ENCODE peak calls at places on chromosomes 5 and 9, in ten cellular contexts. One of them, this sample, is unnamed. For H3K4me1, the result is how much of the 10 kb centered on the place peaks cover.

GRCh38 chr9:133993635-133994253 is 1.6 kb upstream of the VAV2 start:
- ATAC-seq in left lung: no peak
- ATAC-seq in HepG2: no peak
- ATAC-seq in foreskin keratinocyte: no peak
- ATAC-seq in heart left ventricle: peak
- ATAC-seq in psoas muscle: no peak
- ATAC-seq in Panc1: no peak
- ATAC-seq in right cardiac atrium: no peak
- ATAC-seq in pancreas: no peak
- ATAC-seq in PC-3: no peak
- ATAC-seq in this sample: no peak

GRCh38 chr9:27412963-27413362 is 111.1 kb upstream of the IFNK start:
- ATAC-seq in heart left ventricle: no peak
- ATAC-seq in HepG2: no peak
- ATAC-seq in foreskin keratinocyte: no peak
- ATAC-seq in PC-3: no peak
- ATAC-seq in right cardiac atrium: peak
- ATAC-seq in Panc1: no peak
- ATAC-seq in psoas muscle: peak
- ATAC-seq in pancreas: no peak
- ATAC-seq in left lung: no peak
- ATAC-seq in this sample: no peak

GRCh38 chr5:160769264-160769663 is 82.7 kb downstream of the ATP10B start:
- ATAC-seq in right cardiac atrium: no peak
- ATAC-seq in HepG2: no peak
- ATAC-seq in heart left ventricle: no peak
- ATAC-seq in PC-3: no peak
- ATAC-seq in foreskin keratinocyte: no peak
- ATAC-seq in Panc1: no peak
- ATAC-seq in psoas muscle: no peak
- ATAC-seq in pancreas: no peak
- ATAC-seq in left lung: no peak
- ATAC-seq in this sample: no peak

GRCh38 chr9:16450578-16450977 is 419.9 kb downstream of the BNC2 start:
- ATAC-seq in left lung: no peak
- ATAC-seq in heart left ventricle: no peak
- ATAC-seq in psoas muscle: no peak
- ATAC-seq in right cardiac atrium: no peak
- ATAC-seq in PC-3: no peak
- ATAC-seq in Panc1: no peak
- ATAC-seq in foreskin keratinocyte: no peak
- ATAC-seq in HepG2: no peak
- ATAC-seq in pancreas: no peak
- ATAC-seq in this sample: no peak

GRCh38 chr9:123541441-123541840 is 185.4 kb downstream of the CRB2 start:
- ATAC-seq in HepG2: no peak
- ATAC-seq in PC-3: no peak
- ATAC-seq in pancreas: no peak
- ATAC-seq in left lung: no peak
- ATAC-seq in heart left ventricle: peak
- ATAC-seq in foreskin keratinocyte: no peak
- ATAC-seq in right cardiac atrium: peak
- ATAC-seq in Panc1: no peak
- ATAC-seq in psoas muscle: no peak
- ATAC-seq in this sample: no peak

GRCh38 chr5:61450170-61450815 is 118.2 kb downstream of the ZSWIM6 start:
- ATAC-seq in HepG2: no peak
- ATAC-seq in right cardiac atrium: peak
- ATAC-seq in foreskin keratinocyte: peak
- ATAC-seq in PC-3: peak
- ATAC-seq in pancreas: peak
- ATAC-seq in left lung: peak
- ATAC-seq in Panc1: peak
- ATAC-seq in heart left ventricle: no peak
- ATAC-seq in psoas muscle: peak
- ATAC-seq in this sample: peak

GRCh38 chr5:104178066-104178465 is 615.5 kb upstream of the NUDT12 start:
- ATAC-seq in HepG2: no peak
- ATAC-seq in pancreas: no peak
- ATAC-seq in right cardiac atrium: no peak
- ATAC-seq in heart left ventricle: no peak
- ATAC-seq in left lung: no peak
- ATAC-seq in foreskin keratinocyte: no peak
- ATAC-seq in Panc1: no peak
- ATAC-seq in PC-3: no peak
- ATAC-seq in psoas muscle: no peak
- ATAC-seq in this sample: no peak

GRCh38 chr9:116133163-116133562 is 20.4 kb upstream of the PAPPA start:
- ATAC-seq in HepG2: no peak
- ATAC-seq in heart left ventricle: no peak
- ATAC-seq in left lung: no peak
- ATAC-seq in pancreas: no peak
- ATAC-seq in psoas muscle: no peak
- ATAC-seq in PC-3: peak
- ATAC-seq in right cardiac atrium: no peak
- ATAC-seq in Panc1: no peak
- ATAC-seq in foreskin keratinocyte: no peak
- ATAC-seq in this sample: no peak

GRCh38 chr9:13330396-13331004 is 51.0 kb upstream of the MPDZ start:
- ATAC-seq in heart left ventricle: peak
- ATAC-seq in HepG2: no peak
- ATAC-seq in PC-3: no peak
- ATAC-seq in left lung: peak
- ATAC-seq in pancreas: peak
- ATAC-seq in right cardiac atrium: peak
- ATAC-seq in foreskin keratinocyte: no peak
- ATAC-seq in Panc1: no peak
- ATAC-seq in psoas muscle: no peak
- ATAC-seq in this sample: peak

GRCh38 chr9:74413876-74414275 is 83.3 kb upstream of the RORB start:
- ATAC-seq in HepG2: no peak
- ATAC-seq in foreskin keratinocyte: no peak
- ATAC-seq in psoas muscle: no peak
- ATAC-seq in left lung: no peak
- ATAC-seq in heart left ventricle: no peak
- ATAC-seq in PC-3: no peak
- ATAC-seq in Panc1: no peak
- ATAC-seq in right cardiac atrium: no peak
- ATAC-seq in pancreas: no peak
- ATAC-seq in this sample: no peak

GRCh38 chr9:96038914-96039313 is 163.4 kb downstream of the ERCC6L2 start:
- ATAC-seq in Panc1: no peak
- ATAC-seq in left lung: no peak
- ATAC-seq in HepG2: no peak
- ATAC-seq in foreskin keratinocyte: no peak
- ATAC-seq in heart left ventricle: no peak
- ATAC-seq in PC-3: no peak
- ATAC-seq in psoas muscle: no peak
- ATAC-seq in pancreas: no peak
- ATAC-seq in right cardiac atrium: no peak
- ATAC-seq in this sample: no peak

GRCh38 chr5:119289413-119289812 is 66.4 kb upstream of the TNFAIP8 start:
- ATAC-seq in PC-3: no peak
- ATAC-seq in heart left ventricle: no peak
- ATAC-seq in right cardiac atrium: no peak
- ATAC-seq in foreskin keratinocyte: no peak
- ATAC-seq in left lung: no peak
- ATAC-seq in pancreas: peak
- ATAC-seq in HepG2: no peak
- ATAC-seq in Panc1: no peak
- ATAC-seq in psoas muscle: no peak
- ATAC-seq in this sample: no peak
- H3K4me1 ChIP-seq in PC-3: under half
- H3K4me1 ChIP-seq in heart left ventricle: under half
- H3K4me1 ChIP-seq in right cardiac atrium: under half
- H3K4me1 ChIP-seq in foreskin keratinocyte: under half
- H3K4me1 ChIP-seq in left lung: half or more
- H3K4me1 ChIP-seq in pancreas: under half
- H3K4me1 ChIP-seq in HepG2: under half
- H3K4me1 ChIP-seq in Panc1: under half
- H3K4me1 ChIP-seq in psoas muscle: under half
- H3K4me1 ChIP-seq in this sample: under half

GRCh38 chr5:82376833-82377232 is 98.7 kb upstream of the RPS23 start:
- ATAC-seq in pancreas: no peak
- ATAC-seq in left lung: no peak
- ATAC-seq in right cardiac atrium: no peak
- ATAC-seq in foreskin keratinocyte: no peak
- ATAC-seq in heart left ventricle: no peak
- ATAC-seq in HepG2: no peak
- ATAC-seq in PC-3: no peak
- ATAC-seq in Panc1: no peak
- ATAC-seq in psoas muscle: no peak
- ATAC-seq in this sample: no peak

GRCh38 chr5:82375488-82376294 is 97.5 kb upstream of the RPS23 start:
- ATAC-seq in PC-3: no peak
- ATAC-seq in left lung: peak
- ATAC-seq in pancreas: peak
- ATAC-seq in heart left ventricle: no peak
- ATAC-seq in right cardiac atrium: peak
- ATAC-seq in psoas muscle: no peak
- ATAC-seq in foreskin keratinocyte: no peak
- ATAC-seq in Panc1: no peak
- ATAC-seq in HepG2: peak
- ATAC-seq in this sample: no peak

GRCh38 chr5:82376309-82376708 is 98.2 kb upstream of the RPS23 start:
- ATAC-seq in PC-3: no peak
- ATAC-seq in left lung: peak
- ATAC-seq in psoas muscle: no peak
- ATAC-seq in heart left ventricle: no peak
- ATAC-seq in HepG2: no peak
- ATAC-seq in right cardiac atrium: no peak
- ATAC-seq in foreskin keratinocyte: no peak
- ATAC-seq in Panc1: no peak
- ATAC-seq in pancreas: no peak
- ATAC-seq in this sample: no peak

GRCh38 chr5:82374637-82375036 is 96.5 kb upstream of the RPS23 start:
- ATAC-seq in heart left ventricle: no peak
- ATAC-seq in PC-3: no peak
- ATAC-seq in right cardiac atrium: no peak
- ATAC-seq in foreskin keratinocyte: no peak
- ATAC-seq in left lung: no peak
- ATAC-seq in psoas muscle: no peak
- ATAC-seq in HepG2: no peak
- ATAC-seq in Panc1: no peak
- ATAC-seq in pancreas: no peak
- ATAC-seq in this sample: no peak
- H3K4me1 ChIP-seq in heart left ventricle: under half
- H3K4me1 ChIP-seq in PC-3: under half
- H3K4me1 ChIP-seq in right cardiac atrium: under half
- H3K4me1 ChIP-seq in foreskin keratinocyte: under half
- H3K4me1 ChIP-seq in left lung: under half
- H3K4me1 ChIP-seq in psoas muscle: under half
- H3K4me1 ChIP-seq in HepG2: under half
- H3K4me1 ChIP-seq in Panc1: under half
- H3K4me1 ChIP-seq in pancreas: under half
- H3K4me1 ChIP-seq in this sample: under half

GRCh38 chr5:88827997-88828396 is 55.0 kb downstream of the MEF2C start:
- ATAC-seq in PC-3: no peak
- ATAC-seq in heart left ventricle: no peak
- ATAC-seq in left lung: no peak
- ATAC-seq in foreskin keratinocyte: no peak
- ATAC-seq in right cardiac atrium: no peak
- ATAC-seq in Panc1: no peak
- ATAC-seq in pancreas: no peak
- ATAC-seq in HepG2: no peak
- ATAC-seq in psoas muscle: no peak
- ATAC-seq in this sample: no peak

GRCh38 chr5:88830567-88830966 is 52.4 kb downstream of the MEF2C start:
- ATAC-seq in PC-3: no peak
- ATAC-seq in pancreas: no peak
- ATAC-seq in psoas muscle: no peak
- ATAC-seq in Panc1: no peak
- ATAC-seq in HepG2: no peak
- ATAC-seq in left lung: no peak
- ATAC-seq in right cardiac atrium: no peak
- ATAC-seq in foreskin keratinocyte: no peak
- ATAC-seq in heart left ventricle: no peak
- ATAC-seq in this sample: no peak

GRCh38 chr5:88826959-88827585 is 55.9 kb downstream of the MEF2C start:
- ATAC-seq in left lung: peak
- ATAC-seq in foreskin keratinocyte: no peak
- ATAC-seq in psoas muscle: peak
- ATAC-seq in PC-3: peak
- ATAC-seq in pancreas: peak
- ATAC-seq in right cardiac atrium: peak
- ATAC-seq in HepG2: no peak
- ATAC-seq in heart left ventricle: peak
- ATAC-seq in Panc1: peak
- ATAC-seq in this sample: peak

GRCh38 chr5:88829773-88830172 is 53.2 kb downstream of the MEF2C start:
- ATAC-seq in HepG2: no peak
- ATAC-seq in psoas muscle: no peak
- ATAC-seq in foreskin keratinocyte: no peak
- ATAC-seq in right cardiac atrium: no peak
- ATAC-seq in PC-3: no peak
- ATAC-seq in heart left ventricle: no peak
- ATAC-seq in left lung: no peak
- ATAC-seq in pancreas: no peak
- ATAC-seq in Panc1: no peak
- ATAC-seq in this sample: no peak

GRCh38 chr5:88829053-88829452 is 53.9 kb downstream of the MEF2C start:
- ATAC-seq in left lung: peak
- ATAC-seq in foreskin keratinocyte: no peak
- ATAC-seq in HepG2: no peak
- ATAC-seq in heart left ventricle: no peak
- ATAC-seq in PC-3: no peak
- ATAC-seq in right cardiac atrium: peak
- ATAC-seq in Panc1: peak
- ATAC-seq in psoas muscle: peak
- ATAC-seq in pancreas: no peak
- ATAC-seq in this sample: peak
- H3K4me1 ChIP-seq in left lung: half or more
- H3K4me1 ChIP-seq in foreskin keratinocyte: under half
- H3K4me1 ChIP-seq in HepG2: under half
- H3K4me1 ChIP-seq in heart left ventricle: half or more
- H3K4me1 ChIP-seq in PC-3: under half
- H3K4me1 ChIP-seq in right cardiac atrium: under half
- H3K4me1 ChIP-seq in Panc1: under half
- H3K4me1 ChIP-seq in psoas muscle: half or more
- H3K4me1 ChIP-seq in pancreas: under half
- H3K4me1 ChIP-seq in this sample: under half

DNA sequence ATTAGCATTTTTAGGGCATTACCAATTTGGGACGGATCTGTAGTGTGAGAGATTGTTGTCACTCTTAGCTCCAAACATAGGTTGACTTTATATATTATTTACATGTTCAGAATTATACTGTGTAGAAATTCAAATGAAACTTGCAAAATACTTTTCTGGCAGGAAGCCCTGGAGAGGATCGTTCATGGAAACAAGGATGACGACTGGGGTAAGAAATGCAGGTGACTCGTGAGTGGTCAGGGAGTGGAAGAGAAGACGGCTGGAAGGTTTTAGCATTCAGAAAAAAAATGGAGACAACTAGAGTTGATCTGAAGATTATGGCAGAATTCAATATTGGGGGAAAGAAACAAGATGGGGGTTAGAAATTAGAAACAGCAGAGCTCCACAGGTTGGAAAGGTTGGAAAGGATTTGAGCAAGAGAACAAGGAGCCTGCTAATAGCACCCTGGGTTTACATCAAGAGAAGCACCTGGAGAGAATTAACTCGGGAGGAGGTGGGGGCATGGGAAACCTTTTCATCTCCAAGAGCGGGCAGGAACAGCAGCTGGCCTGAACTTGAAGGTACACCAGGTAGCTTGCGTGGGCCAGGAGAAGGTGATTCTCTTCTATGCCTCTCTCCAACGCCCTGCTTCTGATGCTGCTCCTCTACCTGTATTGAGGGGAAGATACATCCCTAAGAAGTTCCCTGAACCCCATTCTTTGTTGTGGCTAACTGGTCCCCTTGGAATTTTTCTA is 37.0 kb upstream of the GLRX start:
- ATAC-seq in left lung: no peak
- ATAC-seq in right cardiac atrium: no peak
- ATAC-seq in heart left ventricle: no peak
- ATAC-seq in PC-3: peak
- ATAC-seq in Panc1: no peak
- ATAC-seq in HepG2: no peak
- ATAC-seq in psoas muscle: no peak
- ATAC-seq in pancreas: no peak
- ATAC-seq in foreskin keratinocyte: peak
- ATAC-seq in this sample: no peak
- H3K4me1 ChIP-seq in left lung: half or more
- H3K4me1 ChIP-seq in right cardiac atrium: under half
- H3K4me1 ChIP-seq in heart left ventricle: under half
- H3K4me1 ChIP-seq in PC-3: under half
- H3K4me1 ChIP-seq in Panc1: under half
- H3K4me1 ChIP-seq in HepG2: half or more
- H3K4me1 ChIP-seq in psoas muscle: half or more
- H3K4me1 ChIP-seq in pancreas: under half
- H3K4me1 ChIP-seq in foreskin keratinocyte: under half
- H3K4me1 ChIP-seq in this sample: under half

This sample was measured in gastroesophageal sphincter.